ENCODE peak calls at places on chromosome 14, in five cellular contexts. Q is IMR-90, F is H1, C is mesenchymal stem cell, N is neuronal stem cell. U is an unnamed sample.

GRCh38 chr14:61578745-61579144 is 116.6 kb upstream of the HIF1A start:
- DNase-seq in Q (no peak), F (no peak), C (peak), N (no peak), U (no peak)

GRCh38 chr14:71610797-71611196 is 321.4 kb upstream of the RGS6 start:
- DNase-seq in Q (no peak), F (no peak), C (no peak), N (no peak), U (no peak)

GRCh38 chr14:75648066-75648838 is 12.4 kb downstream of the ERG28 start:
- DNase-seq in Q (peak), F (no peak), C (peak), N (no peak), U (peak)

GRCh38 chr14:78319826-78320635 is 149.9 kb downstream of the NRXN3 start:
- DNase-seq in Q (no peak), F (no peak), C (no peak), N (no peak), U (peak)

GRCh38 chr14:66923251-66923650 is 266.0 kb upstream of the GARIN2 start:
- DNase-seq in Q (no peak), F (no peak), C (no peak), N (no peak), U (no peak)

GRCh38 chr14:67837011-67837624 is 17.5 kb downstream of the RAD51B start:
- DNase-seq in Q (peak), F (no peak), C (peak), N (no peak), U (peak)

GRCh38 chr14:56099081-56099797 is 19.0 kb upstream of the PELI2 start:
- DNase-seq in Q (no peak), F (no peak), C (no peak), N (no peak), U (peak)

GRCh38 chr14:49977126-49977841 is 84.4 kb downstream of the ARF6 start:
- DNase-seq in Q (no peak), F (no peak), C (no peak), N (no peak), U (no peak)

GRCh38 chr14:37027188-37027824 is 145.1 kb downstream of the SLC25A21 start:
- DNase-seq in Q (no peak), F (no peak), C (no peak), N (no peak), U (no peak)

GRCh38 chr14:71117839-71118743 is 210.8 kb downstream of the PCNX1 start:
- DNase-seq in Q (peak), F (no peak), C (peak), N (no peak), U (peak)

GRCh38 chr14:71996615-71997014 is 64.4 kb downstream of the RGS6 start:
- DNase-seq in Q (no peak), F (no peak), C (no peak), N (no peak), U (no peak)

GRCh38 chr14:68384881-68385280 is 408.0 kb downstream of the ZFP36L1 start:
- DNase-seq in Q (no peak), F (no peak), C (no peak), N (no peak), U (no peak)

GRCh38 chr14:32407170-32407569 is 78.1 kb downstream of the AKAP6 start:
- DNase-seq in Q (peak), F (no peak), C (no peak), N (no peak), U (no peak)

GRCh38 chr14:31024042-31024480 is 1.4 kb upstream of the AP4S1 start:
- DNase-seq in Q (no peak), F (no peak), C (no peak), N (no peak), U (no peak)

GRCh38 chr14:58469309-58469708 is 41.8 kb downstream of the KIAA0586 start:
- DNase-seq in Q (no peak), F (no peak), C (no peak), N (no peak), U (no peak)

GRCh38 chr14:39102265-39102968 is 618 bp downstream of the SEC23A start:
- DNase-seq in Q (peak), F (no peak), C (peak), N (no peak), U (peak)

GRCh38 chr14:36509056-36509917 is 10.7 kb downstream of the NKX2-1 start:
- DNase-seq in Q (no peak), F (no peak), C (no peak), N (no peak), U (peak)

GRCh38 chr14:95935228-95935822 is 58.7 kb downstream of the TUNAR start:
- DNase-seq in Q (peak), F (no peak), C (peak), N (peak), U (peak)

GRCh38 chr14:33165144-33165925 is 226.7 kb downstream of the NPAS3 start:
- DNase-seq in Q (no peak), F (no peak), C (peak), N (peak), U (peak)

GRCh38 chr14:63344336-63344735 is 25.6 kb upstream of the GPHB5 start:
- DNase-seq in Q (no peak), F (no peak), C (no peak), N (no peak), U (peak)

GRCh38 chr14:102094101-102094500 is 7.3 kb upstream of the HSP90AA1 start:
- DNase-seq in Q (no peak), F (no peak), C (no peak), N (no peak), U (no peak)

DNA sequence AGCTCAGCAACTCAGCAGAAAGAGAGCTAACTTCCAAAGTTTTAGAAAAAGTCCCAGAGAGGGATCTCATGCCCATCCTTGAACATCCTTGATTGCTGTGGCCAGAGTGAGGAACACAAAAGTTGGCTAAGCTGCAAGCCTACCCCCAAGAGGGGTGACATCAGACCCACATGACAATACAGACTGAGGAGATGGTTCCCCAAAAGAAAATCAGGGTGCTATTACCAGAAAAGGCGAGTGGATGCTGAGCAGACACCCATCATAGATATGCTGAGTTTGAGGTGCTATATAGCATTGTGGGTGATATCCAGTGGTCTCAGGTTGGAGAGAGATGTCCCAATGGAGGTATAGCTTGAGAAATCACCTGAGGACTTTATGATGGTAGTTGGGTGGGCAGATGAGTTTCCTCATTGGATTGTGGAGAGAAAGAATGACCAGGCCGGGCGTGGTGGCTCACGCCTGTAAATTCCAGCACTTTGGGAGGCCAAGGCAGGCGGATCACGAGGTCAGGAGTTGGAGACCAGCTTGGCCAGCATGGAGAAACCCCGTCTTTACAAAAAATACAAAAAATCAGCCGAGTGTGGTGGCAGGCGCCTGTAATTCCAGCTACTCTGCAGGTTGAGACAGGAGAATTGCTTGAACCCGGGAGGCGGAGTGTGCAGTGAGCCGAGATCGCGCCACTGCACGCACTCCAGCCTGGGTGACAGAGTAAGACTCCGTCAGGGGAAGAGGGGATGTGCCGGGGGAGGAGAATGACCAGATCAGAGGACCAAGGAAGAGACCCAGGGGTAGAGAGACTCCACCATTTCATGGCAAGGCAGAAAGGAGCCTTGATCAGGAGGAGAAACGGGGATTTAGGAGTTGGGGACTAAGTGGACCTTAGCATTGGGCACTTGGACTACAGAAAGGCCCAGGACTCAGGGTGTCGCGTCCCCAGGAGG is 881 bp upstream of the PCK2 start:
- DNase-seq in Q (no peak), F (no peak), C (no peak), N (no peak), U (peak)
- H3K18ac ChIP-seq in Q (peak), F (peak), C (peak), N (peak), U (peak)

GRCh38 chr14:21307641-21308040 is 27.8 kb downstream of the RPGRIP1 start:
- DNase-seq in Q (no peak), F (no peak), C (no peak), N (no peak), U (no peak)

GRCh38 chr14:21309238-21309636 is 29.4 kb downstream of the RPGRIP1 start:
- DNase-seq in Q (no peak), F (peak), C (no peak), N (no peak), U (no peak)

GRCh38 chr14:21308132-21308478 is 28.2 kb downstream of the RPGRIP1 start:
- DNase-seq in Q (no peak), F (no peak), C (no peak), N (no peak), U (no peak)

GRCh38 chr14:21309956-21310355 is 30.1 kb downstream of the RPGRIP1 start:
- DNase-seq in Q (no peak), F (no peak), C (no peak), N (no peak), U (no peak)

DNA sequence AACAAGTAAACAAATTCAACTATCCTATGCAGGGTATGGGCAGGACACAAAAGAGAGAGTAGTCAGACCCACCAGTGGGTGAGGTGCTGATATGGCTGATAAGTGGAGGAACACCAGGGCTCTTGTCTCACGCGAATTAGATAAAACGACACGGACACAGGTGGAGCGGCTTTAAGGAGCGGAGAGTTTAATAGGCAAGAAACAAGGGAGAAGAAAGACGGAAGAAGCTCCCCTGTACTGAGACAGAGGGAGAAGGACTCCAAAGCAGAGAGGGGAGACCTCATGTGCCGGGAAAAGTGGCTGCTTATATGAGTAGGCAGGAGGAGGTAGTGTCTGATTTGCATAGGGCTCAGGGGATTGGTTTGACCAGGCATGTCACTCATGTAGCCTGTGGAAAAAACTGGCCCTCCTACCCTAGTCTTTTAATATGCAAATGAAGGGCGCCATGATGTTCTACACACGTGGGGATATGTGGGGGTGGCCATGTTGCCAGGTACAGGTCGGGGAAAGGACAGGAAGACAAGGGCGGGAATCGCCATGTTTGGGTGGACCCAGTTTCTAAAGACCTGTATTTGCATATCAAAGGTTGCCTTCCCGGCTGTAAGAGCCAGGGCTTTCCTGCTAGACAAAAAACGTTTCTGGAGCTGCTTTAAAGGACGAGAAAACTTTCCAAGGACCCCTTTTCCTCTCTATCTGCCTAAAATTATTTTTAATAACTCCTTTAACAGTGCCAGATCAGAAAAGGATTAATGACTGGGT is 28.8 kb downstream of the RPGRIP1 start:
- DNase-seq in Q (peak), F (peak), C (peak), N (peak), U (peak)
- H3K18ac ChIP-seq in Q (no peak), F (peak), C (peak), N (no peak), U (peak)

GRCh38 chr14:99579903-99580570 is 24.0 kb downstream of the CCDC85C start:
- DNase-seq in Q (peak), F (no peak), C (no peak), N (no peak), U (peak)
- H3K18ac ChIP-seq in Q (peak), F (peak), C (no peak), N (peak), U (peak)

GRCh38 chr14:64639340-64639821 is 64.8 kb upstream of the PLEKHG3 start:
- DNase-seq in Q (peak), F (no peak), C (peak), N (no peak), U (peak)
- H3K18ac ChIP-seq in Q (no peak), F (no peak), C (peak), N (no peak), U (no peak)

GRCh38 chr14:51293149-51293925 is 53.3 kb downstream of the TMX1 start:
- DNase-seq in Q (peak), F (no peak), C (peak), N (no peak), U (no peak)

GRCh38 chr14:51291016-51291415 is 51.0 kb downstream of the TMX1 start:
- DNase-seq in Q (no peak), F (no peak), C (no peak), N (no peak), U (no peak)

GRCh38 chr14:51295666-51296263 is 55.7 kb downstream of the TMX1 start:
- DNase-seq in Q (peak), F (no peak), C (no peak), N (no peak), U (no peak)

GRCh38 chr14:51294951-51295350 is 54.9 kb downstream of the TMX1 start:
- DNase-seq in Q (no peak), F (no peak), C (no peak), N (no peak), U (no peak)

DNA sequence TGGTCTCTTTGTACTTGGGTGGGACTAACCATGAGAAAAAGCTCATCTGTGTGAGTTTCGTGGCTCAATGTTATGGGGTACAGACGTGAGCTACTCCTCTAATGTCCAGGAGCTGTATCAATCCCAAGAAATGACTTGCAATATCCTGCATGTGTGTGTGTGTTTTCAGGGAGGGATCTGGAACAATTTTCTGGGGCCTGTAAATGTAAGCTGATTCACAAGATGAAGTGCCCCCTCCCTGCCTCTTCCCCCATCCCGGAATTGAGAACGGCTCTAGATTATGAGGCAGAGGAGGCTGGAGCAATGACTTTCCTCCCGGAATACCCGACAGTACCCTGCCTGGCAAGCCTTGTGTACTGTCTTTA is 53.9 kb downstream of the TMX1 start:
- DNase-seq in Q (no peak), F (no peak), C (no peak), N (no peak), U (no peak)
- H3K18ac ChIP-seq in Q (peak), F (no peak), C (peak), N (no peak), U (no peak)

DNA sequence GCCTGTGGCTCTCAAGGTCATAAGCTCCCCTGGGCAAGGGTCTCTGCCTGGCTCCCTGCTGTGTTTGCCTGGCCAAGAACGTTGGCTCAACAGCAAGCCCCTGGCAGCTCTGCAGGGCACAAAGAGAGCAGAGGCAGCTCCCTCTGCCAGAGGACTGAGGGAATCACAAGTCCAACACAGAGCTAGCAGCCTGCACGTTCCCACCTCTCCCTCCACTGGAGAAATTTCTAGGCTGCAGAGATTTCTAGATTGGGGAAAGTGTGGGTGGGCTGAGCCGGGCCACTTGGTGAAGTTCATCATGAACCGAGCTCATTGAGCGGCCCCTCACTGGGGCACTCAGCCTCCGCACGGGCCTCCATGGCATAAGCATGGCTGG is 19.8 kb downstream of the ZFYVE21 start:
- DNase-seq in Q (no peak), F (no peak), C (no peak), N (no peak), U (no peak)
- H3K18ac ChIP-seq in Q (no peak), F (no peak), C (no peak), N (no peak), U (no peak)

DNA sequence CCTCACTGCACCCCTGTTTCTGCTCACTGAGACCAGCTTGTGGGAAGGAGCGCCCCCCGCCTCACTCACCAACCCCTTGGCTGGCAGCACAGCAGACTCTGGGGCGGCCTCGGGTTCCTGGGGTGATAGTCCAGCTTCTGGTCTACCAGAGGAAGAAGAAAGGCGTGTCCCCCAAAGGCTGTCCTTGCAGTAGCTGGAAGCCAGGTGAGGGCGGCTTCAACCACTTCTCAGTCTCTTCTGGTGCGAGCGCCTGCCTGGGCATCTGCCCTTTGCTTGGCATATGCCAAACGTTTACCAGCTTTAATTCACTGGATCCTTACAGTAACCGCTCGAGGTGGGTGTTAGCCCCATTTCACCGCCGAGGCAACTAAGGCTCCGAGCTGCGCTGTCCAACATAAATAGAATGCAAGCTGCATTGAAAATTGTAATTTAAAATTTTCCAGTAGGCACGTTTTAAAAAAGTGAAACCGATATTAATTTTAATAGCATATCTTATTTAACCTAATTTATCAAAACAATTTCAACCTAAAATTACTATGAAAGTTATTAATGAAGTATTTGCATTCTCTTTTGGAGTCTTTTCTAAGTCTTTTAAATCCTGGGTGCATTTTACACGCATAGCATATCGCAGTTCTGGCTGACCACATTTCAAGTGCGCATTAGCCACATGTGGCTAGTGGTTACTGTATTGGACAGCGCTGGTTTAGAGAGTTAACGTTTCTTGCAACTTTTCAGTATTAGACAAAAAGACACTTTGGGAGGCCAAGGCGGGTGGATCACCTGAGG is 872 bp downstream of the FAM177A1 start:
- DNase-seq in Q (peak), F (no peak), C (peak), N (no peak), U (peak)
- H3K18ac ChIP-seq in Q (peak), F (peak), C (peak), N (peak), U (peak)

GRCh38 chr14:22830329-22831010 is 783 bp downstream of the MRPL52 start:
- DNase-seq in Q (no peak), F (no peak), C (no peak), N (no peak), U (no peak)

GRCh38 chr14:22835505-22835904 is 880 bp upstream of the MMP14 start:
- DNase-seq in Q (no peak), F (no peak), C (no peak), N (no peak), U (no peak)

GRCh38 chr14:22824711-22825359 is 4.9 kb upstream of the MRPL52 start:
- DNase-seq in Q (peak), F (no peak), C (peak), N (no peak), U (peak)

GRCh38 chr14:22829661-22830328 is at the start of gene MRPL52:
- DNase-seq in Q (peak), F (peak), C (peak), N (no peak), U (peak)
- H3K18ac ChIP-seq in Q (peak), F (peak), C (peak), N (peak), U (peak)